ENCODE peak calls at places on chromosomes 6 and 20, in eight cellular contexts. H is thyroid gland, Z is heart left ventricle, R is adrenal gland, X is IMR-90, Q is suprapubic skin, D is body of pancreas, M is tibial nerve. P is an unnamed sample.

GRCh38 chr6:26553739-26554668 is 15.8 kb downstream of the HMGN4 start:
- DNase-seq in H (peak; percentile 71), Z (peak; percentile 66), R (peak; percentile 87), X (peak; percentile 92), Q (no peak), D (peak; percentile 82), M (peak; percentile 70), P (peak; percentile 79)

GRCh38 chr6:74362391-74362790 is 666.4 kb downstream of the CD109 start:
- DNase-seq in H (no peak), Z (no peak), R (no peak), X (no peak), Q (no peak), D (no peak), M (no peak), P (no peak)

GRCh38 chr6:44356432-44356950 is 14.0 kb downstream of the SPATS1 start:
- DNase-seq in H (no peak), Z (no peak), R (no peak), X (no peak), Q (no peak), D (no peak), M (no peak), P (no peak)

GRCh38 chr6:24721461-24722215 is 2.7 kb upstream of the C6orf62 start:
- DNase-seq in H (peak; percentile 89), Z (peak; percentile 91), R (peak; percentile 92), X (peak; percentile 86), Q (no peak), D (no peak), M (no peak), P (peak; percentile 94)

GRCh38 chr20:59945175-59945574 is 5.0 kb downstream of the FAM217B start:
- DNase-seq in H (no peak), Z (no peak), R (no peak), X (no peak), Q (no peak), D (no peak), M (no peak), P (no peak)

GRCh38 chr6:101534386-101534785 is 140.9 kb downstream of the GRIK2 start:
- DNase-seq in H (no peak), Z (no peak), R (no peak), X (peak; percentile 48), Q (no peak), D (no peak), M (no peak), P (no peak)

GRCh38 chr20:32790751-32791057 is 28.5 kb downstream of the DNMT3B start:
- DNase-seq in H (no peak), Z (no peak), R (no peak), X (no peak), Q (no peak), D (no peak), M (no peak), P (no peak)

GRCh38 chr6:72132425-72132824 is 246.1 kb downstream of the RIMS1 start:
- DNase-seq in H (no peak), Z (no peak), R (no peak), X (no peak), Q (no peak), D (no peak), M (no peak), P (no peak)

GRCh38 chr6:1864496-1864895 is 254.8 kb downstream of the FOXC1 start:
- DNase-seq in H (no peak), Z (no peak), R (no peak), X (no peak), Q (no peak), D (no peak), M (no peak), P (no peak)

GRCh38 chr20:58692579-58693225 is at the start of gene NPEPL1:
- DNase-seq in H (peak; percentile 67), Z (peak; percentile 80), R (peak; percentile 59), X (peak; percentile 67), Q (peak; percentile 76), D (peak; percentile 65), M (peak; percentile 37), P (peak; percentile 50)

GRCh38 chr6:130050230-130050629 is 31.8 kb downstream of the L3MBTL3 start:
- DNase-seq in H (no peak), Z (no peak), R (no peak), X (peak; percentile 67), Q (no peak), D (no peak), M (no peak), P (no peak)

GRCh38 chr6:150256618-150257272 is 112.1 kb upstream of the IYD start:
- DNase-seq in H (no peak), Z (no peak), R (no peak), X (peak; percentile 73), Q (no peak), D (no peak), M (no peak), P (no peak)

GRCh38 chr6:22952076-22952475 is 382.7 kb downstream of the HDGFL1 start:
- DNase-seq in H (no peak), Z (no peak), R (no peak), X (peak; percentile 21), Q (no peak), D (no peak), M (no peak), P (no peak)

GRCh38 chr6:169141706-169142705 is 111.6 kb downstream of the THBS2 start:
- DNase-seq in H (no peak), Z (peak; percentile 82), R (peak; percentile 44), X (peak; percentile 46), Q (no peak), D (no peak), M (no peak), P (no peak)

GRCh38 chr6:136738178-136739057 is 53.9 kb downstream of the MAP3K5 start:
- DNase-seq in H (no peak), Z (peak; percentile 42), R (no peak), X (peak; percentile 26), Q (no peak), D (no peak), M (no peak), P (peak; percentile 45)

GRCh38 chr6:160455484-160456213 is 107.5 kb downstream of the SLC22A3 start:
- DNase-seq in H (peak; percentile 40), Z (peak; percentile 59), R (peak; percentile 60), X (peak; percentile 47), Q (peak; percentile 82), D (peak; percentile 58), M (peak; percentile 54), P (peak; percentile 77)

GRCh38 chr6:126033696-126034095 is 47.4 kb downstream of the TRMT11 start:
- DNase-seq in H (peak; percentile 8), Z (peak; percentile 32), R (peak; percentile 25), X (peak; percentile 91), Q (no peak), D (peak; percentile 17), M (no peak), P (peak; percentile 59)

GRCh38 chr6:160031442-160031841 is 62.6 kb downstream of the IGF2R start:
- DNase-seq in H (no peak), Z (no peak), R (no peak), X (peak; percentile 63), Q (no peak), D (no peak), M (no peak), P (no peak)

GRCh38 chr20:63641146-63641791 is 12.0 kb downstream of the STMN3 start:
- DNase-seq in H (no peak), Z (no peak), R (peak; percentile 68), X (no peak), Q (no peak), D (no peak), M (no peak), P (no peak)

GRCh38 chr6:113011389-113011788 is 664.3 kb downstream of the RFPL4B start:
- DNase-seq in H (no peak), Z (no peak), R (no peak), X (no peak), Q (no peak), D (no peak), M (no peak), P (no peak)
- TF ChIP-seq POLR2A in H (no peak), Z (no peak), R (no peak), X (no peak), Q (no peak), D (no peak), M (no peak), P (no peak)

DNA sequence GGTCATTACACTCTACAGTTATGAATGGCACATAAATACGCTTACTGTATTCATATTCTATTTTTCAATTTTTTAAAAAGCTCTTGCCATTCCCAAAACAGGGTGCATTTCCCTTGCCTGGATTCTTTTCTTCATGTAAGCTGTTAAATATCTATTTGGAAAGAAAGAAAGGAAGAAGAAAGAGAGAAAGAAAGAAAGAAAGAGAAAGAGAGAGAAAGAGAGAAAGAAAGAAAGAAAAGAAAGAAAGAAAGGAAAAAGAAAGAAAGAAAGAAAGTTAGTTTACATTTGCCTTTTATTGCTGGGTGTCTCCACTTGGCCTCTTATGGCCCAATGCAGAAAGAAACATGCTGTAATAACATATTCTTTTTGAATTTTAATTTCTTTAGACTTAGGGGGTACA is 165.9 kb upstream of the ATXN1 start:
- DNase-seq in H (no peak), Z (no peak), R (no peak), X (no peak), Q (no peak), D (no peak), M (no peak), P (no peak)
- H3K36me3 ChIP-seq in H (no peaks in the 10 kb centered on the region), Z (no peaks in the 10 kb centered on the region), R (no peaks in the 10 kb centered on the region), X (no peaks in the 10 kb centered on the region), Q (no peaks in the 10 kb centered on the region), D (no peaks in the 10 kb centered on the region), M (no peaks in the 10 kb centered on the region), P (no peaks in the 10 kb centered on the region)

DNA sequence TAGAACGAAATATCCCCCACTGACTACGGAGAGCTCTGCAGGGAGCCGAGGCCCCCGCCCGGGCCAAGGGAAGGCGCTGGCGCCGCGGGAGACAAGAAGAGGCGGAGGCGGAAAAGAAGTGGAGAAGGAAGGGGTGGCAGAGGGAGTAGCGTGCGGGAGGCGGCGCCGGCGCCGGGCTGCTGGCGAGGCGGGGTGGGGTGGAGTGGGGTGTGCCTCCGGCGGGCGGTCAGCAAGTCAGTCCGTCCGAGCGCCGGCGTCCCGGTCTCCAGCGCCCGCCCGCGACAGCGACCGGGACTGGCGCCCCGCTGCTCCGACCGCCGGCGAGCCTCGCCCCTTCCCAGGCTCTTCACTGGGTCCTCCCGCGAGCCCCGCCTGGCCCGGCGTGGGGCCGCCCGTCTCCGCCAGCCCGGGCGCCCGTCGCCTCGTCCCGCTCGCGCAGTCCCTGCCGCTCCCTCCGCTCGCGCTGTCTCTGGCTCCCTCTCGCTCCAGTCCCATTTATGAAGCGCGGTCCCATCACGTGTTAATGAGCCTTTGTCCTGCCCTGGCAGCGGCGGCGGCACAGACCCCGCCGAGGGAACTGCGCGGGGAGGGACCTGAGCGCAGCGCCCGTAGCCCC is at the start of gene CNR1:
- DNase-seq in H (peak; percentile 44), Z (peak; percentile 26), R (peak; percentile 61), X (no peak), Q (no peak), D (peak; percentile 28), M (peak; percentile 23), P (peak; percentile 49)
- TF ChIP-seq POLR2A in H (no peak), Z (no peak), R (peak; percentile 42), X (no peak), Q (no peak), D (no peak), M (no peak), P (no peak)

DNA sequence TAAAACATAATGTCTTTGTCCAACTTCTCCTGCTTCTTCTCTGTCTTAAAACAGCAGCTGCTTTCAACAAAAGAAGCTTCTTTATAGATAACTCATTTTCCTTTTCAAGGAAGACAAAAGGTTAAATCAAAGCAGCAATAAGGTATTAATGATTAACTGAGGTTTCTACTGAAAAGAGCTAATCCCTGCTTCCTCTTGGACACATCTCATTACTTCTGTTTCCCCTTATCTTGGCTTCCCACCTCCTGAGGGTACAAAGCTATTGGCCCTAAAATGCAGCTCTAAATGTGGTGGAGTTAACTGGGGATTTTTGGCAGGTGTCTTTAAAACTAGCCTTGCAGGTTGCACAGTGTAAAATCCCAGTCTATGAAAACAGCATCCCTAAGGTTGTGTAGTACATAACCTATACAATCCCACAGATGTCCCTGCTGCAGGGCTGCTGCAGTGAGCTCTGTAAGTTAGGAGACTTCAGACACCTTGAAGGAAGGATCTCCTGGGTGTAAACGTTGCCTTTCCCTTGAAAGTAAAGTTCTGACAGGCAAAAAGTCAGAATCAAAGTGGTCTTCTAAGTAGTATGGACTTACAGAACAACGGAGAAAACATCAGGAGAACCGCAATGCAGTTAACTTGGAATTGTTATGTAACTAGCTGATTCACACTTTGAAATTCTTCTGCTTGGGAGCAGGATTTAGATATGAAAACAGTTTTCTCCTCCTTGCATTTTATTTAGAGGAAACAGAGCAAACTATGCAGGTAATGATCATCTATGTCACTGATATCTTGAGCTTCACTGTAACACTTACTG is 71.7 kb upstream of the TRAF3IP2 start:
- DNase-seq in H (no peak), Z (no peak), R (no peak), X (no peak), Q (no peak), D (no peak), M (no peak), P (no peak)
- H3K36me3 ChIP-seq in H (peaks cover 12% of the 10 kb centered on the region), Z (peaks cover 48% of the 10 kb centered on the region), R (no peaks in the 10 kb centered on the region), X (peaks cover 20% of the 10 kb centered on the region), Q (peaks cover 18% of the 10 kb centered on the region), D (no peaks in the 10 kb centered on the region), M (no peaks in the 10 kb centered on the region), P (no peaks in the 10 kb centered on the region)